ENCODE peak calls at places on chromosomes 11 and 22, in four cellular contexts. One of them, this sample, is unnamed.

GRCh38 chr22:37601540-37602442 is 6.8 kb upstream of the GGA1 start:
- DNase-seq in effector CD4-positive, alpha-beta T cell: no peak
- DNase-seq in GM20000: no peak
- DNase-seq in NCI-H774: peak; percentile 42
- DNase-seq in this sample: no peak

GRCh38 chr11:74754507-74755255 is 6.0 kb downstream of the RNF169 start:
- DNase-seq in effector CD4-positive, alpha-beta T cell: no peak
- DNase-seq in GM20000: no peak
- DNase-seq in NCI-H774: peak; percentile 13
- DNase-seq in this sample: no peak

GRCh38 chr11:118171274-118172062 is 5.0 kb downstream of the SCN2B start:
- DNase-seq in effector CD4-positive, alpha-beta T cell: peak; percentile 65
- DNase-seq in GM20000: peak; percentile 83
- DNase-seq in NCI-H774: peak; percentile 68
- DNase-seq in this sample: peak; percentile 66

GRCh38 chr11:66327171-66328035 is 8.8 kb downstream of the RIN1 start:
- DNase-seq in effector CD4-positive, alpha-beta T cell: no peak
- DNase-seq in GM20000: no peak
- DNase-seq in NCI-H774: no peak
- DNase-seq in this sample: no peak

GRCh38 chr11:129888451-129888850 is 6.9 kb downstream of the NFRKB start:
- DNase-seq in effector CD4-positive, alpha-beta T cell: no peak
- DNase-seq in GM20000: no peak
- DNase-seq in NCI-H774: no peak
- DNase-seq in this sample: peak; percentile 14

GRCh38 chr11:102226702-102227101 is 90.6 kb upstream of the BIRC3 start:
- DNase-seq in effector CD4-positive, alpha-beta T cell: no peak
- DNase-seq in GM20000: no peak
- DNase-seq in NCI-H774: no peak
- DNase-seq in this sample: no peak

GRCh38 chr11:45450189-45450588 is 164.0 kb upstream of the SYT13 start:
- DNase-seq in effector CD4-positive, alpha-beta T cell: no peak
- DNase-seq in GM20000: no peak
- DNase-seq in NCI-H774: no peak
- DNase-seq in this sample: no peak

GRCh38 chr22:36871669-36872081 is 10.9 kb downstream of the NCF4 start:
- DNase-seq in effector CD4-positive, alpha-beta T cell: no peak
- DNase-seq in GM20000: no peak
- DNase-seq in NCI-H774: no peak
- DNase-seq in this sample: no peak

GRCh38 chr11:133078591-133079179 is 453.6 kb downstream of the OPCML start:
- DNase-seq in effector CD4-positive, alpha-beta T cell: no peak
- DNase-seq in GM20000: peak; percentile 52
- DNase-seq in NCI-H774: peak; percentile 20
- DNase-seq in this sample: no peak

GRCh38 chr22:32951807-32952153 is 106.4 kb downstream of the SYN3 start:
- DNase-seq in effector CD4-positive, alpha-beta T cell: no peak
- DNase-seq in GM20000: no peak
- DNase-seq in NCI-H774: no peak
- DNase-seq in this sample: no peak

GRCh38 chr22:39188809-39189208 is 36.3 kb upstream of the CBX7 start:
- DNase-seq in effector CD4-positive, alpha-beta T cell: no peak
- DNase-seq in GM20000: no peak
- DNase-seq in NCI-H774: no peak
- DNase-seq in this sample: no peak

GRCh38 chr11:131038597-131038996 is 122.3 kb upstream of the SNX19 start:
- DNase-seq in effector CD4-positive, alpha-beta T cell: no peak
- DNase-seq in GM20000: peak; percentile 20
- DNase-seq in NCI-H774: no peak
- DNase-seq in this sample: no peak

GRCh38 chr11:35288817-35289541 is 130.4 kb downstream of the SLC1A2 start:
- DNase-seq in effector CD4-positive, alpha-beta T cell: no peak
- DNase-seq in GM20000: no peak
- DNase-seq in NCI-H774: no peak
- DNase-seq in this sample: no peak

GRCh38 chr22:18925368-18926064 is 10.6 kb downstream of the PRODH start:
- DNase-seq in effector CD4-positive, alpha-beta T cell: no peak
- DNase-seq in GM20000: no peak
- DNase-seq in NCI-H774: no peak
- DNase-seq in this sample: no peak

GRCh38 chr22:20111045-20111688 is 4.7 kb upstream of the RANBP1 start:
- DNase-seq in effector CD4-positive, alpha-beta T cell: no peak
- DNase-seq in GM20000: peak; percentile 74
- DNase-seq in NCI-H774: no peak
- DNase-seq in this sample: no peak

GRCh38 chr11:119567667-119568582 is 145.0 kb upstream of the THY1 start:
- DNase-seq in effector CD4-positive, alpha-beta T cell: no peak
- DNase-seq in GM20000: no peak
- DNase-seq in NCI-H774: peak; percentile 34
- DNase-seq in this sample: no peak

This sample was measured in T-cell.